ENCODE peak calls at places on chromosomes 7 and 10, in six cellular contexts. F is A549, H is GM12878, I is endothelial cell of umbilical vein, D is HepG2, L is K562. B is an unnamed sample.

GRCh38 chr10:132764108-132764507 is 21.8 kb downstream of the NKX6-2 start:
- DNase-seq in F (no peak), H (no peak), I (no peak), D (no peak), L (no peak), B (no peak)

GRCh38 chr7:2405601-2406345 is 2.4 kb downstream of the CHST12 start:
- DNase-seq in F (no peak), H (peak; percentile 89), I (no peak), D (no peak), L (peak; percentile 61), B (peak; percentile 87)

GRCh38 chr7:84195295-84196006 is 862 bp upstream of the SEMA3A start:
- DNase-seq in F (no peak), H (no peak), I (no peak), D (no peak), L (no peak), B (no peak)

GRCh38 chr7:42212541-42213090 is 24.4 kb downstream of the GLI3 start:
- DNase-seq in F (no peak), H (no peak), I (no peak), D (no peak), L (no peak), B (no peak)

GRCh38 chr10:104089621-104090020 is 3.9 kb upstream of the COL17A1 start:
- DNase-seq in F (no peak), H (no peak), I (no peak), D (no peak), L (no peak), B (no peak)

GRCh38 chr7:98200364-98200763 is 10.9 kb upstream of the BHLHA15 start:
- DNase-seq in F (no peak), H (peak; percentile 53), I (no peak), D (no peak), L (no peak), B (no peak)

GRCh38 chr7:155214328-155214986 is 83.2 kb upstream of the INSIG1 start:
- DNase-seq in F (no peak), H (no peak), I (no peak), D (no peak), L (peak; percentile 49), B (no peak)

GRCh38 chr10:117552156-117552620 is 9.6 kb downstream of the EMX2 start:
- DNase-seq in F (no peak), H (no peak), I (no peak), D (no peak), L (no peak), B (no peak)

GRCh38 chr7:7911339-7911738 is 57.3 kb upstream of the GLCCI1 start:
- DNase-seq in F (peak; percentile 54), H (no peak), I (no peak), D (peak; percentile 94), L (no peak), B (peak; percentile 13)

GRCh38 chr7:156429514-156429913 is 211.1 kb upstream of the RNF32 start:
- DNase-seq in F (no peak), H (no peak), I (no peak), D (no peak), L (no peak), B (no peak)

GRCh38 chr10:126433351-126433750 is 45.1 kb upstream of the ADAM12 start:
- DNase-seq in F (no peak), H (no peak), I (no peak), D (no peak), L (no peak), B (no peak)

GRCh38 chr7:51023547-51023946 is 240.9 kb upstream of the GRB10 start:
- DNase-seq in F (no peak), H (no peak), I (no peak), D (no peak), L (no peak), B (no peak)

GRCh38 chr10:129952771-129953489 is 11.1 kb downstream of the EBF3 start:
- DNase-seq in F (no peak), H (no peak), I (no peak), D (no peak), L (no peak), B (no peak)

GRCh38 chr10:101611096-101611495 is 23.0 kb downstream of the DPCD start:
- DNase-seq in F (no peak), H (no peak), I (no peak), D (no peak), L (no peak), B (peak; percentile 28)

GRCh38 chr10:124709862-124710261 is 34.3 kb downstream of the FAM53B start:
- DNase-seq in F (no peak), H (no peak), I (no peak), D (no peak), L (no peak), B (no peak)

GRCh38 chr10:9301148-9301547 is 1246.7 kb downstream of the GATA3 start:
- DNase-seq in F (peak; percentile 21), H (no peak), I (peak; percentile 30), D (no peak), L (no peak), B (no peak)

GRCh38 chr10:98030093-98030821 is at the start of gene CRTAC1:
- DNase-seq in F (peak; percentile 32), H (no peak), I (peak; percentile 26), D (no peak), L (no peak), B (no peak)

GRCh38 chr10:5014936-5015335 is 11.3 kb upstream of the AKR1C2 start:
- DNase-seq in F (peak; percentile 86), H (no peak), I (no peak), D (peak; percentile 29), L (peak; percentile 14), B (peak; percentile 2)

GRCh38 chr7:6227294-6227846 is 45.1 kb downstream of the CYTH3 start:
- DNase-seq in F (no peak), H (no peak), I (no peak), D (no peak), L (no peak), B (no peak)

GRCh38 chr7:82141427-82141826 is 302.1 kb downstream of the CACNA2D1 start:
- DNase-seq in F (no peak), H (no peak), I (no peak), D (no peak), L (no peak), B (no peak)

GRCh38 chr7:120996333-120996982 is 7.9 kb downstream of the CPED1 start:
- DNase-seq in F (no peak), H (no peak), I (peak; percentile 85), D (no peak), L (peak; percentile 64), B (peak; percentile 89)

GRCh38 chr10:125117941-125118630 is 42.3 kb downstream of the CTBP2 start:
- DNase-seq in F (no peak), H (no peak), I (peak; percentile 57), D (no peak), L (no peak), B (no peak)

GRCh38 chr10:58027431-58027830 is 240.3 kb downstream of the IPMK start:
- DNase-seq in F (no peak), H (no peak), I (no peak), D (no peak), L (no peak), B (no peak)

GRCh38 chr10:59557052-59557451 is 152.6 kb downstream of the SLC16A9 start:
- DNase-seq in F (no peak), H (no peak), I (no peak), D (no peak), L (no peak), B (no peak)

GRCh38 chr10:61404771-61405170 is 48.4 kb downstream of the TMEM26 start:
- DNase-seq in F (no peak), H (no peak), I (peak; percentile 15), D (no peak), L (no peak), B (no peak)

GRCh38 chr7:125462615-125463014 is 533.0 kb upstream of the POT1 start:
- DNase-seq in F (no peak), H (no peak), I (no peak), D (no peak), L (no peak), B (no peak)

GRCh38 chr7:156964971-156965370 is 15.5 kb downstream of the NOM1 start:
- DNase-seq in F (no peak), H (no peak), I (no peak), D (no peak), L (no peak), B (no peak)

GRCh38 chr7:122652851-122653250 is 46.1 kb downstream of the RNF133 start:
- DNase-seq in F (no peak), H (no peak), I (peak; percentile 95), D (no peak), L (no peak), B (no peak)

GRCh38 chr7:136523581-136523980 is 344.9 kb upstream of the CHRM2 start:
- DNase-seq in F (no peak), H (no peak), I (no peak), D (no peak), L (no peak), B (no peak)

GRCh38 chr10:87661861-87662785 is 2.4 kb downstream of the PAPSS2 start:
- DNase-seq in F (peak; percentile 38), H (no peak), I (peak; percentile 62), D (no peak), L (no peak), B (no peak)
- TF ChIP-seq POLR2A in F (no peak), H (no peak), I (no peak), D (no peak), L (no peak), B (no peak)

GRCh38 chr7:133298080-133298479 is 45.2 kb downstream of the EXOC4 start:
- DNase-seq in F (no peak), H (no peak), I (no peak), D (no peak), L (no peak), B (no peak)
- TF ChIP-seq MYC in F (no peak), H (no peak), I (no peak), D (no peak), L (no peak), B (no peak)

GRCh38 chr7:107168233-107169119 is at the start of gene HBP1:
- DNase-seq in F (peak; percentile 100), H (peak; percentile 100), I (peak; percentile 100), D (peak; percentile 100), L (peak; percentile 100), B (peak; percentile 100)
- TF ChIP-seq POLR2A in F (no peak), H (peak; percentile 78), I (peak; percentile 53), D (peak; percentile 67), L (peak; percentile 72), B (peak; percentile 44)

GRCh38 chr10:2230478-2230877 is 493.2 kb upstream of the ADARB2 start:
- DNase-seq in F (no peak), H (no peak), I (no peak), D (no peak), L (no peak), B (no peak)

GRCh38 chr10:2222631-2223030 is 485.3 kb upstream of the ADARB2 start:
- DNase-seq in F (no peak), H (no peak), I (no peak), D (no peak), L (no peak), B (no peak)

DNA sequence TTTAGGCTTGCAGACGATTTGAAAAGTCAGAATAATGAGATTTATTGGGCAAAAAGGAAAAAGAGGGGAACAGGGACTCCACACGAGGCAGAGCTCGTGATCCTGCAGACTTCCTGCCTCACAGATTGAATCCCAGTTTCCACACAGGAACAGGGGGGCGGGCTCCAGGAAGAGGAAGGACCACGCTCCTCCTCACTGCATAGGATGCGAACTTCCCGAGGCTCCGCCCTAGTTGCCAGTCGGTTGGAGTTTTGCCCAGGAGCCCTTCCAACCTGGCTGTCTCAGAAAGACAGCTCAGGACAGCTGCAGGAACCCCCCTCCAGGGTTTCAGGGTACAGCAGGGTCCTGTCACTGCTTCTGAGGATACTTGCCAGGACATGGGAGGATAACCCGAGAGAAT is 488.3 kb upstream of the ADARB2 start:
- DNase-seq in F (no peak), H (no peak), I (no peak), D (no peak), L (no peak), B (no peak)
- TF ChIP-seq MYC in F (no peak), H (no peak), I (no peak), D (no peak), L (no peak), B (no peak)